ENCODE peak calls at places on chromosome 7, in seven cellular contexts. E is GM20000; Z is thoracic aorta; P is fibroblast of lung; Q is colonic mucosa; A is CD8-positive, alpha-beta T cell; C is H9. D is an unnamed sample.

GRCh38 chr7:69825031-69825681 is 226.9 kb downstream of the AUTS2 start:
- DNase-seq in Q (no peak), P (no peak), C (no peak), E (no peak), A (no peak), Z (no peak), D (no peak)

GRCh38 chr7:2242541-2243482 is 786 bp downstream of the NUDT1 start:
- DNase-seq in Z (no peak), A (peak; percentile 19), C (peak; percentile 59), P (no peak), E (no peak), Q (peak; percentile 56), D (no peak)

GRCh38 chr7:156533420-156533819 is 107.2 kb upstream of the RNF32 start:
- DNase-seq in Z (no peak), Q (no peak), C (no peak), A (no peak), E (no peak), P (no peak), D (no peak)

GRCh38 chr7:158405324-158405723 is 182.3 kb downstream of the PTPRN2 start:
- DNase-seq in C (no peak), Q (no peak), P (no peak), Z (no peak), E (no peak), A (no peak), D (no peak)

GRCh38 chr7:128963327-128963757 is 25.6 kb downstream of the IRF5 start:
- DNase-seq in E (peak; percentile 66), A (no peak), Z (no peak), Q (no peak), C (no peak), P (no peak), D (no peak)

GRCh38 chr7:39602351-39602750 is 21.0 kb upstream of the RALA start:
- DNase-seq in C (no peak), P (no peak), Q (no peak), E (no peak), Z (no peak), A (no peak), D (no peak)

GRCh38 chr7:154576604-154577003 is 426.3 kb downstream of the PAXIP1 start:
- DNase-seq in Z (no peak), P (no peak), C (no peak), E (no peak), A (no peak), Q (no peak), D (no peak)

GRCh38 chr7:77258014-77258413 is 58.4 kb upstream of the FGL2 start:
- DNase-seq in P (peak; percentile 38), E (no peak), C (no peak), A (no peak), Q (no peak), Z (no peak), D (no peak)

GRCh38 chr7:130324270-130324669 is 20.3 kb upstream of the CPA5 start:
- DNase-seq in A (no peak), Q (no peak), Z (no peak), C (no peak), E (no peak), P (no peak), D (no peak)

GRCh38 chr7:41529831-41530230 is 173.1 kb downstream of the INHBA start:
- DNase-seq in Z (no peak), A (no peak), Q (no peak), P (no peak), E (no peak), C (no peak), D (no peak)

GRCh38 chr7:22728416-22729029 is 1.5 kb downstream of the IL6 start:
- DNase-seq in C (no peak), Z (no peak), A (no peak), Q (no peak), P (peak; percentile 77), E (no peak), D (no peak)

GRCh38 chr7:144738708-144739314 is 97.0 kb downstream of the TPK1 start:
- DNase-seq in A (no peak), E (peak; percentile 20), Z (no peak), Q (no peak), P (peak; percentile 43), C (no peak), D (no peak)

GRCh38 chr7:23971031-23971430 is 261.0 kb downstream of the STK31 start:
- DNase-seq in E (no peak), C (no peak), Z (no peak), P (no peak), A (no peak), Q (no peak), D (no peak)

GRCh38 chr7:117716707-117717294 is 156.4 kb downstream of the CTTNBP2 start:
- DNase-seq in P (no peak), C (no peak), E (no peak), A (no peak), Z (no peak), Q (no peak), D (no peak)

GRCh38 chr7:55310626-55311025 is 54.5 kb upstream of the LANCL2 start:
- DNase-seq in A (no peak), P (no peak), Z (no peak), Q (no peak), E (no peak), C (no peak), D (no peak)

GRCh38 chr7:149828357-149829309 is 9.5 kb upstream of the ZNF862 start:
- DNase-seq in Q (no peak), E (no peak), Z (no peak), C (no peak), P (no peak), A (no peak), D (no peak)

GRCh38 chr7:27199820-27200760 is at the start of gene HOXA13:
- DNase-seq in A (no peak), Q (peak; percentile 87), C (peak; percentile 53), Z (no peak), P (no peak), E (no peak), D (no peak)

GRCh38 chr7:152968003-152968402 is 208.5 kb downstream of the ACTR3B start:
- DNase-seq in C (no peak), Q (no peak), P (peak; percentile 8), Z (no peak), E (no peak), A (no peak), D (no peak)

GRCh38 chr7:25244193-25244592 is 15.9 kb upstream of the NPVF start:
- DNase-seq in Z (no peak), A (no peak), C (peak; percentile 32), P (no peak), E (no peak), Q (no peak), D (no peak)

DNA sequence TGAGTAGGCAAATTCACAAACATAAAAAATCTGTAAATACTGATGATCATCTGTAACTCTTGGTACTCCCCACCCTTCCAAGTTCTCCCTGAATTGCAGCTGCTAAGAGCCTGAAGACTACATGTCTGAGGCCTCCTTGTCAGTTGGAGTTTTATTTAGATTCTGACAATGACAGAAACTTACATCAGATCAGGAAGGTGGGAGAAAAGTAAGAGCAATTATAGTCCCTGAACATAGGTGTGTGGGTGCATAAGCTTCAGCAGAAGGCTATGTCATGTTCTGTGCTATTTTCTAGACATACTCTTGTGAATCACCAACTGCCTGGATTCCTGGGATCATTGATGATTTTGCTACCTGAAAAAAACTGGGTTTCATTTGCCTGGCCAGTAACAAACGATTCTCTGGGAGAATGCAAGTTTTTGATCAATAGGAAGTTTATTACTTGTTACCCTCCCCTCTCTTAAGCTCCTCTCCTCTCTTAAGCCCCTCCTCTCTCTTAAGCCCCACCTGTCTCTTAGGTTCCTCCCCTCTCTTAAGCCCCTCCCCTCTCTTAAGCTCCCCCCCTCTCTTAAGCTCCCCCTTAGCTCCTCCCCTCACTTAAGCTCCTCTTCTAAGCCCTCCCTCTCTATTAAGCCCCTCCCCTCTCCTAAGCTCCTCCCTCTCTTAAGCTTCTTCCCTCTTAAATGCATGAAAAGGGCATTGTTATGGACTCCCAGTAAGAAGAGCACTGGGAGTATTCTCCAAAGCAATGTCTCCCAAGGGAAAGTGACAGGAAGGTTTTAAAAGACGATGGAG is 1183.4 kb upstream of the AUTS2 start:
- DNase-seq in C (no peak), P (no peak), Q (no peak), A (no peak), E (no peak), Z (no peak), D (no peak)
- TF ChIP-seq CTCF in C (no peak), P (no peak), Q (no peak), A (no peak), E (no peak), Z (no peak), D (no peak)

DNA sequence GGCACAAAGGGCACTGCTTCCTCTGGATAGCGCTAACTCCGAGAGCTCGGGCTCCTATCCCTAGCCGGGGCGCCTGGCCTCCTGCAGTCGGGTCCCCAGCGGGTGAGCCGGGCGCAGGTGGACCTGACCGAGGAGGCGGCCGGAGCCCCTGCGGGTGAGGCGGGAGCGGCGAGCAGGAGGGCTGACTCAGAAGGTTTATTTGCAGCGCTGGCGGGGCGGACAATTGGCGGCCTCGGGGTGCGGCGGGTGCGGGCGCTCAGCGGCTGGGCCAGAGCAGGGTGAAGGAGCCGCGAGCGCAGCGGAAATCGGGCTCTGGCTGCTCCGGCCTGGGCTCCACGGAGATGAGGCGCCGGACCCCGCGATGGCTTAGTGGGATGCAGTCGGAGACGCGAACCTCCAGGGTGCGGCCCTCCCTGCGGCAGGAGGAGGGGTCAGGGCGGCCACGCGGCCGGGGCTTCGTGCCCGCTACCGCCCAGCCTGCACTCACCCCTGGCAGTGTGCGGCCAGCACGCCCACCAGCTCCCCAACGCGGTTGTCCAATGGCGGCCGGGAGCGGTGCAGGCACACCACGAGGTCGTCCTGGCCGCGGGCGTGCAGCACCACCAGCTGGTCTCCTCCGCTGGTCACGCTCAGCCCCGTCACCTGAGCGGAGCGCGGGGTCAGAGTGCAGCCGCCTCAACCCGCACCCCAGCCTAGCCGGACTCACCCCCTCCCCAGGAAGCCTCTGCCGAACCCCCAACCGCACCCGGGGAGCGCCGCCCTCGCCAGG is 16.1 kb downstream of the MYO1G start:
- DNase-seq in Q (no peak), C (peak; percentile 62), A (no peak), Z (no peak), E (peak; percentile 35), P (no peak), D (no peak)
- TF ChIP-seq CTCF in Q (no peak), C (no peak), A (no peak), Z (no peak), E (no peak), P (no peak), D (no peak)

DNA sequence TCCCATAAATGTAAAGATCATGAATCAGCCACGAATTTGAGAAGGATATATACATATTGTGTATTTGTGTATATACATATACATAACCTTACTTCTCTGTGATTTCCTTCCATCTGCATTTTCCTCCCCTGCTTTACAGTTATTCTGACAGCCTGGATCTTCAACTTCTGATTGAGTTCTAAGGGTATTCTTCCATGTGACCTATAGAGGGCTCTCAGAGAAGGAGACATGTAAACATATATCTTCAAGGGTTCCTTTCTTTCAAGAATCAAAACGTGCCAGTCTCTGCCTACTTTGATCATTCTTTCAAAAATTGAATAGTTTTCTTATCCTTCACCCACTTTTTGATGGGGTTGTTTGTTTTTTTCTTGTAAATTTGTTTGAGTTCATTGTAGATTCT is 453.7 kb upstream of the POT1 start:
- DNase-seq in E (peak; percentile 3), Q (no peak), P (no peak), C (no peak), Z (no peak), A (no peak), D (no peak)
- TF ChIP-seq CTCF in E (peak; percentile 1), Q (no peak), P (no peak), C (peak; percentile 51), Z (no peak), A (no peak), D (peak; percentile 18)

DNA sequence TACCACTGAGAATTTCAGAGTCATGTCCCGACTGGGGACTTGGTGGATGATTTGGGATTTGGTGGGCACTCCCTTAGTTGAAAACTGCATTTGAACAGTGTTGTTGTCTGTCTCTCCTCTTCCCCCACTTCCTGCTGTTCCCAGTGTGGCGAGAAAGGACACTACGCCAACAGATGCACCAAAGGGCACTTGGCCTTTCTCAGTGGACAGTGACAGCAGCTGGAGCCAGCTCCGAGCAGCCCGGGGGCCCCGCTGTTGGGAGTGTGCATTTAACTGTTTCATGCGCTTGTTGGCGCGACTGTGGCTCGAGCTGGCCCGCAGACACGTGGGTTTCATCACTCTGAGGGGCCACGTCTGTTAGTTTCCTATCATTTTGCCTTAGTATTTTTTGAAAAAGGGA is 9.7 kb downstream of the ATP5MF start:
- DNase-seq in Q (no peak), A (no peak), E (no peak), P (no peak), Z (no peak), C (no peak), D (no peak)
- TF ChIP-seq CTCF in Q (no peak), A (no peak), E (no peak), P (no peak), Z (no peak), C (no peak), D (no peak)